ENCODE peak calls at places on chromosomes 13 and 19, in seven cellular contexts. U is fibroblast of lung, K is lung, C is left lung, F is AG09309, P is GM12878, R is esophagus muscularis mucosa. N is an unnamed sample.

GRCh38 chr13:23778879-23779278 is 110.3 kb downstream of the MIPEP start:
- DNase-seq in U (peak), K (no peak), C (no peak), F (no peak), P (no peak), R (no peak), N (no peak)

GRCh38 chr13:97243915-97244820 is 22.0 kb downstream of the MBNL2 start:
- DNase-seq in U (no peak), K (no peak), C (no peak), F (no peak), P (no peak), R (no peak), N (no peak)

GRCh38 chr19:53254451-53255341 is at the start of gene ZNF677:
- DNase-seq in U (peak), K (peak), C (peak), F (peak), P (no peak), R (peak), N (peak)

GRCh38 chr13:50901701-50902100 is 7.9 kb upstream of the RNASEH2B start:
- DNase-seq in U (no peak), K (no peak), C (no peak), F (no peak), P (no peak), R (no peak), N (no peak)

GRCh38 chr19:662207-662961 is 630 bp downstream of the RNF126 start:
- DNase-seq in U (no peak), K (no peak), C (peak), F (no peak), P (no peak), R (no peak), N (peak)

GRCh38 chr19:40800997-40801377 is 2.0 kb downstream of the EGLN2 start:
- DNase-seq in U (no peak), K (no peak), C (peak), F (no peak), P (no peak), R (no peak), N (no peak)

GRCh38 chr19:21439372-21439771 is 42.4 kb downstream of the ZNF493 start:
- DNase-seq in U (peak), K (no peak), C (no peak), F (no peak), P (no peak), R (no peak), N (no peak)

GRCh38 chr13:28582225-28582891 is 76.6 kb upstream of the POMP start:
- DNase-seq in U (peak), K (no peak), C (no peak), F (no peak), P (no peak), R (no peak), N (no peak)

GRCh38 chr13:113307491-113307890 is 10.5 kb downstream of the LAMP1 start:
- DNase-seq in U (no peak), K (no peak), C (no peak), F (no peak), P (no peak), R (no peak), N (no peak)

GRCh38 chr19:22606954-22607652 is 27.0 kb upstream of the ZNF492 start:
- DNase-seq in U (no peak), K (peak), C (no peak), F (no peak), P (no peak), R (peak), N (no peak)

GRCh38 chr13:98454389-98454881 is 122.5 kb downstream of the STK24 start:
- DNase-seq in U (peak), K (no peak), C (no peak), F (peak), P (no peak), R (no peak), N (peak)

GRCh38 chr13:40026174-40026585 is 370.7 kb downstream of the COG6 start:
- DNase-seq in U (no peak), K (no peak), C (no peak), F (no peak), P (peak), R (no peak), N (no peak)

GRCh38 chr13:26813626-26814348 is 53.2 kb upstream of the GPR12 start:
- DNase-seq in U (no peak), K (no peak), C (no peak), F (no peak), P (no peak), R (no peak), N (no peak)

GRCh38 chr19:46691104-46691503 is 25.8 kb downstream of the PRKD2 start:
- DNase-seq in U (no peak), K (no peak), C (no peak), F (no peak), P (no peak), R (no peak), N (no peak)

GRCh38 chr13:80870186-80870585 is 529.3 kb upstream of the SPRY2 start:
- DNase-seq in U (no peak), K (no peak), C (no peak), F (no peak), P (no peak), R (no peak), N (no peak)

GRCh38 chr13:113045214-113046007 is 60.2 kb upstream of the F7 start:
- DNase-seq in U (no peak), K (no peak), C (peak), F (no peak), P (no peak), R (no peak), N (no peak)

GRCh38 chr19:21483589-21484170 is 21.7 kb upstream of the ZNF429 start:
- DNase-seq in U (peak), K (peak), C (peak), F (no peak), P (no peak), R (no peak), N (peak)

GRCh38 chr13:84744203-84744602 is 861.9 kb upstream of the SLITRK1 start:
- DNase-seq in U (no peak), K (no peak), C (no peak), F (no peak), P (no peak), R (no peak), N (no peak)

GRCh38 chr13:50006426-50007135 is 8.7 kb upstream of the KCNRG start:
- DNase-seq in U (peak), K (no peak), C (no peak), F (no peak), P (no peak), R (no peak), N (no peak)

GRCh38 chr19:19655051-19655594 is 8.4 kb downstream of the ATP13A1 start:
- DNase-seq in U (no peak), K (no peak), C (peak), F (no peak), P (no peak), R (no peak), N (no peak)

GRCh38 chr19:40284501-40285352 is at the start of gene AKT2:
- DNase-seq in U (peak), K (no peak), C (no peak), F (no peak), P (peak), R (no peak), N (no peak)

DNA sequence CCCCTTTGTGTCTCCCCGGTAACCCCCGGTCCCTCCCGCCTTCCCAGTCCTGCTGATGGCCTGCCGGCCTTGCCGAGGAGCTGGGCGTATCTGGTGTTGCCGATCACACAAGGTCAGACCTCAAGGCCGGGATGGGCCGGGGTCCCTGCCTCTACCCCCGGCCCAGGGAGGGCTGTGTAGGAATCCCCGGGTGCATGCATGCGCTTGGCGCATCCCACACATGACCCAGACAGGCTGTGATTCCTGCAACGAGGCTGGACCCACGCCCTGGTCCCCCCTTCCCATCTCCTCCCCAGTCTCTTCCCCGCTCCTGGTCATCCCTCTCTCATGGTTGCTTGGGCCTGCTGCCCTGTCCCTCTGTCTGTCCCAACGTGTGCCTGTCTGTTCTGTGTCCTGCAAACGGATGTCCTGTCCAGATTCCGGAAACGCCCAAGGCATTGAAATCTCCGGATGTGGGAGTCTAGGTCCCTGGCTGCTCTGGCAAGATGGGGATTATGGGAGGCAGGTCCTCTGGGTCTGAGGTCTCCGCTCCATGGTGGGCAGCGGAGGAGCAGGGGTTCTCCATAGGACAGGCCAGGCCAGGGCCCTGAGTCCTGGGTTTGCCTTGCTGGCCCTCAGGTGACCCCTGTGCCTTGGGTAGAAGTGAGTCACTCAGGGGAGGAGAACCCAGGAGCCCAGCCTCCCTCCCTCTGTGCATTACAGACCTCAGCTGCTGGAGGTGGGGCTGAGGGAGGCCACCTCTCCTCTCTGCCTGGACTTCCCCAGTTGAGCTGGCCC is 1.6 kb downstream of the PKN1 start:
- DNase-seq in U (peak), K (peak), C (peak), F (peak), P (no peak), R (no peak), N (peak)
- H3K4me3 ChIP-seq in U (peak), K (peak), C (peak), F (peak), P (peak), R (peak), N (peak)

DNA sequence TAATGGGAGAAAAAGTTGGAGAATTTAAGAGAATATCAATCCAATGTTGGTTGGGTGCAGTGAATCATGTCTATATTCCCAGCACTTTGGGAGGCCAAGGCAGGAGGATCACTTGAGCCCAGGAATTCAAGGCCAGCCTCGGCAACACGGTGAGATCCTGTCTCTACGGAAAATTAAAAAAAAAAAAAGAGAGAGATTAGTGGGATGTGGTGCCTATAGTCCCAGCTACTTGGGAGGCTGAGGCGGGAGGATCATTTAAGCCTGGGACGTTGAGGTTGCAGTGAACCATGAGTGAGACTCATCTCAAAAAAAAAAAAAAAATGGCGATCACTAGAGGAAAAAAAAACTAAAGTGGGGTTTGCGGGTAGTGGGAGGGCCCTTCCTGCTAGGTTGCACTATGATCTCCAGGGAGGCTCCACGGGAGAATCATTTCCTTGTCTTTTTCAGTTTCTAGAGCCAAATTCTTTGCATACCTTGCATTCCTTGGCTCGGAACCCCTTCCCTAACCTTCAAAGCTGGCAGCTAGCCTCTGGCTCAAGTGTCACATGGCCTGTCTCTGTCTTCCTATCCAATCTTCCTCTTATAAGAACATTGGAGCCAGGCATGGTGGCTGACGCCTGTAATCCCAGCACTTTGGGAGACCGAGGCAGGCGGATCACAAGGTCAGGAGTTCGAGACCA is 5.8 kb upstream of the ERCC2 start:
- DNase-seq in U (peak), K (peak), C (no peak), F (peak), P (no peak), R (no peak), N (peak)
- H3K4me3 ChIP-seq in U (no peak), K (no peak), C (no peak), F (no peak), P (no peak), R (no peak), N (no peak)

DNA sequence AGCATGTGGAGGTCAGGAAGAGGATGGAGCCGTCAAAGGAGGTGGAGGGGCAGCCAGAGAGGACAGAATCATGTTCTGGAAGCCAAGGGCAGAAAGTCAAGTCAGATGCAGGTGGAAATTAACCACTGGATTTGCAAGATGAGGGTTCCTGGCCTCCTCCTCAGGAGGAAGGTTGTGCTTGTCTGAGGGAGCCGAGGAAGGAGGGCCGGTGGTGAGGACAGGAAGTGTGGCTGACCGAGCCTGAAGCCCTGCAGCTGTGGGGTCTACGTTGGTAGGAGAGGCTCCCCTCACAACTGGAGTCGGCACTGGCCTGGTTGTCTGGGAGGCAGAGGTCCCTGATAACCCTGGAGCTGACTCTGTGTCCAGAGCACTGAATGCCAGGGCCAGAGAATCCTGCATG is 15.4 kb upstream of the DHDH start:
- DNase-seq in U (no peak), K (no peak), C (no peak), F (no peak), P (no peak), R (no peak), N (no peak)
- H3K4me3 ChIP-seq in U (no peak), K (no peak), C (no peak), F (no peak), P (peak), R (no peak), N (no peak)

DNA sequence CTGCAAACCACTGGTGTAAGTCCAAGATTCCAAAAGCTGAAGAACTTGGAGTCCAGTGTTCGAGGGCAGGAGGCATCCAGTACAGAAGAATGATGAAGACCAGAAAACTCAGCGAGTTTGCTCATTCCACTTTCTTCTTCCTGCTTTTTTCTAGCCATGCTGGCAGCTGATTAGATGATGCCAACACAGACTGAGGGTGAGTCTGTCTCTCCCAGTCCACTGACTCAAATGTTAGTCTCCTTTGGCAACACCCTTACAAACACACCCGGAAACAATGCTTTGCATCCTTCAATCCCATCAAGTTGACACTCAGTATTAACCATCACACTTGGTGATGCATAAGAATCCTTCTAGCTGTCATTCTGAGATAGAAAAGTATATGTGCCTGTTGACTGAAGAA is 1504.6 kb downstream of the EFNB2 start:
- DNase-seq in U (no peak), K (no peak), C (no peak), F (no peak), P (no peak), R (no peak), N (no peak)
- H3K4me3 ChIP-seq in U (no peak), K (no peak), C (no peak), F (no peak), P (no peak), R (no peak), N (no peak)

GRCh38 chr19:49165111-49165750 is 7.6 kb downstream of the TRPM4 start:
- DNase-seq in U (no peak), K (no peak), C (no peak), F (no peak), P (no peak), R (no peak), N (peak)

GRCh38 chr19:49173198-49173597 is 15.6 kb downstream of the TRPM4 start:
- DNase-seq in U (no peak), K (no peak), C (no peak), F (no peak), P (no peak), R (no peak), N (no peak)

GRCh38 chr19:49167857-49168409 is 10.3 kb downstream of the TRPM4 start:
- DNase-seq in U (no peak), K (no peak), C (no peak), F (no peak), P (no peak), R (no peak), N (no peak)

GRCh38 chr19:49165865-49166301 is 8.3 kb downstream of the TRPM4 start:
- DNase-seq in U (no peak), K (no peak), C (no peak), F (no peak), P (no peak), R (no peak), N (no peak)

DNA sequence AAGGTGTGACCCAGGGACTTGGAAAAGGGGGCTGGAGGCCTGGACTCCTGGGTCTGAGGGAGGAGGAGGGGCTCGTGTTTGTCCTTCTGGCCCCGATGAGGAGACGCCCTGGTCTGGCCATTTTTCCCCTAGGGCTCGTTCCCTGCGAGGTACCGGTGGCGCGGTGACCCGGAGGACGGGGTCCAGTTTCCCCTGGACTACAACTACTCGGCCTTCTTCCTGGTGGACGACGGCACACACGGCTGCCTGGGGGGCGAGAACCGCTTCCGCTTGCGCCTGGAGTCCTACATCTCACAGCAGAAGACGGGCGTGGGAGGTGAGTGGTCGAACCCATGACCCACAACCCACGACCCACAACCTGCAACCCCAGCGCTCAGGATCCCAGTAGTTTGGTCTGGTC is 10.8 kb downstream of the TRPM4 start:
- DNase-seq in U (no peak), K (no peak), C (no peak), F (no peak), P (no peak), R (no peak), N (no peak)
- H3K4me3 ChIP-seq in U (no peak), K (no peak), C (no peak), F (no peak), P (no peak), R (no peak), N (no peak)

N was measured in thyroid gland.